ENCODE peak calls at places on chromosomes 16 and 17, in eight cellular contexts. T is T-helper 9 cell; K is hepatic stellate cell; W is amniotic epithelial cell; I is activated naive CD8-positive, alpha-beta T cell treated with anti-CD3 and anti-CD28 coated beads, Interleukin-2, amount 10 ng/mL, durations not matched to agents 7 days and 5 days; Q is stimulated activated naive CD4-positive, alpha-beta T cell; G is Peyer's patch; L is activated CD8-positive, alpha-beta memory T cell treated with anti-CD3 and anti-CD28 coated beads for 24 hours. Y is an unnamed sample.

GRCh38 chr16:10386517-10387377 is 886 bp downstream of the ATF7IP2 start:
- DNase-seq in I (no peak), K (no peak), G (no peak), Q (peak; percentile 26), L (no peak), T (no peak), W (peak; percentile 22), Y (no peak)

GRCh38 chr17:38578641-38579480 is 26.9 kb downstream of the SRCIN1 start:
- DNase-seq in I (no peak), W (no peak), T (no peak), G (no peak), K (no peak), Q (no peak), L (no peak), Y (no peak)

GRCh38 chr16:66315210-66315825 is 51.2 kb upstream of the CDH5 start:
- DNase-seq in G (peak; percentile 86), W (peak; percentile 61), I (peak; percentile 42), L (peak; percentile 71), T (peak; percentile 24), K (peak; percentile 86), Q (peak; percentile 23), Y (no peak)

GRCh38 chr16:50741808-50742520 is at the start of gene CYLD:
- DNase-seq in W (peak; percentile 99), K (peak; percentile 98), T (peak; percentile 98), Q (peak; percentile 100), G (peak; percentile 100), L (peak; percentile 98), I (peak; percentile 98), Y (peak; percentile 100)

GRCh38 chr17:68794636-68795503 is 160.3 kb downstream of the ABCA8 start:
- DNase-seq in K (no peak), Q (no peak), L (no peak), I (no peak), W (peak; percentile 63), G (no peak), T (no peak), Y (no peak)

GRCh38 chr17:74519951-74520553 is 11.2 kb downstream of the CD300LB start:
- DNase-seq in I (no peak), L (no peak), W (no peak), T (no peak), Q (no peak), G (peak; percentile 67), K (no peak), Y (peak; percentile 87)

GRCh38 chr16:53282975-53283946 is 151.0 kb upstream of the RBL2 start:
- DNase-seq in I (no peak), W (peak; percentile 62), Q (no peak), G (no peak), T (no peak), L (no peak), K (peak; percentile 33), Y (no peak)

GRCh38 chr16:53549970-53550406 is 47.0 kb upstream of the AKTIP start:
- DNase-seq in L (peak; percentile 71), Q (peak; percentile 52), I (peak; percentile 43), T (peak; percentile 32), K (peak; percentile 78), G (peak; percentile 73), W (peak; percentile 79), Y (no peak)

GRCh38 chr17:11144358-11145233 is 96.4 kb upstream of the SHISA6 start:
- DNase-seq in W (no peak), G (peak; percentile 66), K (peak; percentile 7), L (no peak), I (no peak), Q (no peak), T (no peak), Y (no peak)

GRCh38 chr16:22070361-22071351 is 21.7 kb upstream of the VWA3A start:
- DNase-seq in K (no peak), G (no peak), I (no peak), T (no peak), W (peak; percentile 8), L (no peak), Q (no peak), Y (no peak)

GRCh38 chr17:1029196-1029911 is 32.4 kb downstream of the TIMM22 start:
- DNase-seq in L (no peak), T (no peak), I (no peak), Q (no peak), W (peak; percentile 63), K (peak; percentile 74), G (no peak), Y (no peak)

GRCh38 chr17:80750263-80750662 is 205.6 kb downstream of the RPTOR start:
- DNase-seq in W (no peak), T (no peak), L (peak; percentile 53), K (no peak), I (no peak), Q (peak; percentile 29), G (no peak), Y (no peak)

GRCh38 chr17:20774472-20775135 is 195.1 kb downstream of the CDRT15L2 start:
- DNase-seq in Q (no peak), T (no peak), G (no peak), I (no peak), W (no peak), K (no peak), L (no peak), Y (no peak)

GRCh38 chr17:79843917-79844815 is 4.9 kb upstream of the CBX4 start:
- DNase-seq in G (peak; percentile 68), I (peak; percentile 47), K (peak; percentile 82), T (no peak), W (peak; percentile 65), L (no peak), Q (no peak), Y (no peak)

GRCh38 chr16:27920391-27920891 is 143.1 kb downstream of the GSG1L start:
- DNase-seq in K (no peak), W (no peak), T (no peak), I (no peak), Q (no peak), G (no peak), L (no peak), Y (peak; percentile 71)

GRCh38 chr17:9401434-9401833 is 174.2 kb downstream of the STX8 start:
- DNase-seq in W (peak; percentile 69), K (no peak), Q (no peak), I (no peak), T (no peak), L (no peak), G (no peak), Y (no peak)

GRCh38 chr16:4934591-4934990 is 2.4 kb downstream of the PPL start:
- DNase-seq in Q (no peak), T (no peak), G (no peak), K (no peak), L (no peak), I (no peak), W (no peak), Y (no peak)

GRCh38 chr17:30021708-30022317 is 80.4 kb downstream of the EFCAB5 start:
- DNase-seq in L (no peak), W (peak; percentile 57), G (peak; percentile 73), I (no peak), T (peak; percentile 3), K (peak; percentile 11), Q (peak; percentile 49), Y (no peak)

GRCh38 chr17:1362964-1363363 is 37.1 kb downstream of the YWHAE start:
- DNase-seq in G (peak; percentile 59), W (no peak), I (no peak), L (no peak), Q (no peak), K (no peak), T (no peak), Y (no peak)

GRCh38 chr17:73189417-73190099 is 3.3 kb upstream of the COG1 start:
- DNase-seq in L (no peak), W (peak; percentile 48), K (peak; percentile 74), G (peak; percentile 22), T (no peak), Q (no peak), I (no peak), Y (no peak)